ENCODE peak calls at places on chromosome 14, in nine cellular contexts. O is left lung; R is lower lobe of right lung; W is activated naive CD4-positive, alpha-beta T cell treated with anti-CD3 and anti-CD28 coated beads, Interleukin-2, amount 50 U/mL, for 72 hours; K is activated CD8-positive, alpha-beta T cell treated with anti-CD3 and anti-CD28 coated beads for 36 hours; L is heart right ventricle; J is T-helper 17 cell; B is DND-41; Z is pancreas. X is an unnamed sample.

GRCh38 chr14:83520837-83521236 is 1987.2 kb upstream of the SEL1L start:
- ATAC-seq in O (no peak), R (no peak), W (no peak), K (no peak), L (no peak), J (no peak), B (no peak), Z (no peak), X (no peak)

GRCh38 chr14:92657457-92658142 is 90.8 kb downstream of the LGMN start:
- ATAC-seq in O (peak; percentile 63), R (peak; percentile 66), W (no peak), K (no peak), L (peak; percentile 74), J (no peak), B (no peak), Z (no peak), X (no peak)

GRCh38 chr14:23421594-23421993 is 13.5 kb upstream of the MYH6 start:
- ATAC-seq in O (no peak), R (no peak), W (no peak), K (peak; percentile 86), L (no peak), J (no peak), B (no peak), Z (no peak), X (peak; percentile 45)

GRCh38 chr14:73961192-73961591 is 11.1 kb downstream of the COQ6 start:
- ATAC-seq in O (no peak), R (no peak), W (no peak), K (no peak), L (no peak), J (no peak), B (no peak), Z (no peak), X (no peak)

GRCh38 chr14:74400328-74400727 is 25.7 kb downstream of the SYNDIG1L start:
- ATAC-seq in O (no peak), R (no peak), W (no peak), K (no peak), L (no peak), J (no peak), B (no peak), Z (no peak), X (no peak)

GRCh38 chr14:52006361-52006760 is 17.0 kb downstream of the RTRAF start:
- ATAC-seq in O (no peak), R (no peak), W (no peak), K (no peak), L (no peak), J (no peak), B (no peak), Z (no peak), X (no peak)

GRCh38 chr14:96269359-96269710 is 13.3 kb downstream of the BDKRB1 start:
- ATAC-seq in O (peak; percentile 17), R (no peak), W (no peak), K (no peak), L (peak; percentile 8), J (no peak), B (no peak), Z (no peak), X (no peak)

GRCh38 chr14:69712637-69713088 is 54.3 kb upstream of the SRSF5 start:
- ATAC-seq in O (peak; percentile 84), R (peak; percentile 88), W (no peak), K (peak; percentile 7), L (peak; percentile 62), J (no peak), B (peak; percentile 59), Z (peak; percentile 66), X (no peak)

GRCh38 chr14:94746131-94746530 is 23.8 kb downstream of the GSC start:
- ATAC-seq in O (no peak), R (no peak), W (no peak), K (no peak), L (no peak), J (no peak), B (no peak), Z (no peak), X (no peak)

GRCh38 chr14:71932229-71932951 is at the start of gene RGS6:
- ATAC-seq in O (peak; percentile 99), R (peak; percentile 96), W (peak; percentile 13), K (peak; percentile 92), L (peak; percentile 81), J (peak; percentile 56), B (no peak), Z (peak; percentile 89), X (peak; percentile 38)

GRCh38 chr14:23694085-23694975 is 58.2 kb downstream of the DHRS2 start:
- ATAC-seq in O (peak; percentile 51), R (peak; percentile 37), W (no peak), K (peak; percentile 89), L (peak; percentile 46), J (no peak), B (peak; percentile 17), Z (no peak), X (no peak)

GRCh38 chr14:69685716-69686115 is 74.3 kb downstream of the SUSD6 start:
- ATAC-seq in O (peak; percentile 78), R (peak; percentile 78), W (peak; percentile 45), K (peak; percentile 48), L (peak; percentile 71), J (peak; percentile 72), B (no peak), Z (peak; percentile 80), X (peak; percentile 59)

GRCh38 chr14:54462048-54462447 is 20.9 kb upstream of the CNIH1 start:
- ATAC-seq in O (no peak), R (no peak), W (peak; percentile 26), K (peak; percentile 30), L (no peak), J (no peak), B (no peak), Z (no peak), X (peak; percentile 64)

GRCh38 chr14:77324289-77324688 is 3.5 kb downstream of the GSTZ1 start:
- ATAC-seq in O (no peak), R (no peak), W (no peak), K (no peak), L (no peak), J (no peak), B (no peak), Z (no peak), X (no peak)

GRCh38 chr14:69366069-69366468 is 32.0 kb downstream of the ERH start:
- ATAC-seq in O (no peak), R (no peak), W (no peak), K (no peak), L (no peak), J (no peak), B (no peak), Z (no peak), X (no peak)

GRCh38 chr14:73240816-73241480 is 3.6 kb downstream of the PAPLN start:
- ATAC-seq in O (no peak), R (no peak), W (no peak), K (no peak), L (no peak), J (no peak), B (peak; percentile 32), Z (no peak), X (no peak)

GRCh38 chr14:102201776-102202175 is 62.1 kb downstream of the WDR20 start:
- ATAC-seq in O (no peak), R (peak; percentile 19), W (no peak), K (no peak), L (no peak), J (peak; percentile 9), B (no peak), Z (no peak), X (no peak)

GRCh38 chr14:103273847-103274615 is 60.0 kb upstream of the EIF5 start:
- ATAC-seq in O (peak; percentile 20), R (peak; percentile 33), W (no peak), K (no peak), L (no peak), J (no peak), B (no peak), Z (no peak), X (no peak)

GRCh38 chr14:98494582-98494981 is 777.4 kb downstream of the BCL11B start:
- ATAC-seq in O (no peak), R (no peak), W (peak; percentile 79), K (no peak), L (no peak), J (no peak), B (no peak), Z (no peak), X (peak; percentile 81)

GRCh38 chr14:29953501-29953900 is 25.9 kb upstream of the PRKD1 start:
- ATAC-seq in O (no peak), R (no peak), W (no peak), K (no peak), L (no peak), J (no peak), B (no peak), Z (no peak), X (no peak)

GRCh38 chr14:77140937-77141591 is 527 bp downstream of the ZDHHC22 start:
- ATAC-seq in O (peak; percentile 30), R (peak; percentile 41), W (no peak), K (peak; percentile 23), L (peak; percentile 48), J (peak; percentile 45), B (no peak), Z (peak; percentile 53), X (no peak)

GRCh38 chr14:71235865-71236264 is 328.6 kb downstream of the PCNX1 start:
- ATAC-seq in O (no peak), R (peak; percentile 28), W (no peak), K (no peak), L (peak; percentile 87), J (no peak), B (no peak), Z (no peak), X (no peak)

GRCh38 chr14:68981124-68981523 is 2.0 kb upstream of the ACTN1 start:
- ATAC-seq in O (no peak), R (no peak), W (no peak), K (peak; percentile 52), L (no peak), J (no peak), B (no peak), Z (no peak), X (no peak)

GRCh38 chr14:29757188-29757680 is 170.4 kb downstream of the PRKD1 start:
- ATAC-seq in O (no peak), R (no peak), W (no peak), K (no peak), L (no peak), J (no peak), B (no peak), Z (peak; percentile 32), X (no peak)

GRCh38 chr14:65043893-65044595 is 57.3 kb downstream of the FNTB start:
- ATAC-seq in O (no peak), R (no peak), W (no peak), K (no peak), L (peak; percentile 7), J (no peak), B (no peak), Z (no peak), X (no peak)

GRCh38 chr14:90455100-90455571 is 58.3 kb downstream of the CALM1 start:
- ATAC-seq in O (no peak), R (no peak), W (no peak), K (no peak), L (no peak), J (no peak), B (no peak), Z (no peak), X (no peak)

GRCh38 chr14:35339761-35340406 is 47.7 kb downstream of the PSMA6 start:
- ATAC-seq in O (no peak), R (no peak), W (peak; percentile 55), K (peak; percentile 43), L (no peak), J (no peak), B (no peak), Z (no peak), X (no peak)

X was measured in activated CD4-positive, CD25-positive, alpha-beta regulatory T cell treated with anti-CD3 and anti-CD28 coated beads, Interleukin-2, amount 50 U/mL, for 24 hours.